ENCODE peak calls at places on chromosomes 16 and 17, in ten cellular contexts. One of them, this sample, is unnamed.
A peak's percentile ranks its signal among the peaks of the same experiment; 100 is the strongest.

GRCh38 chr16:89104303-89104702 is 10.7 kb downstream of the ACSF3 start:
- DNase-seq in HT-29: no peak
- DNase-seq in breast epithelium: no peak
- DNase-seq in stimulated activated CD8-positive, alpha-beta memory T cell treated with anti-CD3 and anti-CD28 coated beads, Interleukin-7, amount 100 ng/mL, for 1 hour: no peak
- DNase-seq in stimulated activated CD4-positive, alpha-beta T cell treated with anti-CD3 and anti-CD28 coated beads, TNF-alpha, amount 100 ng/mL, for 1 hour: no peak
- DNase-seq in psoas muscle: no peak
- DNase-seq in mucosa of descending colon: no peak
- DNase-seq in mucosa of gallbladder: no peak
- DNase-seq in GM04504: no peak
- DNase-seq in activated CD4-positive, alpha-beta T cell treated with anti-CD3 and anti-CD28 coated beads, Interleukin-2, amount 50 U/mL, for 48 hours: no peak
- DNase-seq in this sample: no peak

GRCh38 chr17:60439501-60439900 is 17.2 kb downstream of the CHCT1 start:
- DNase-seq in HT-29: no peak
- DNase-seq in breast epithelium: no peak
- DNase-seq in stimulated activated CD8-positive, alpha-beta memory T cell treated with anti-CD3 and anti-CD28 coated beads, Interleukin-7, amount 100 ng/mL, for 1 hour: no peak
- DNase-seq in stimulated activated CD4-positive, alpha-beta T cell treated with anti-CD3 and anti-CD28 coated beads, TNF-alpha, amount 100 ng/mL, for 1 hour: no peak
- DNase-seq in psoas muscle: no peak
- DNase-seq in mucosa of descending colon: no peak
- DNase-seq in mucosa of gallbladder: no peak
- DNase-seq in GM04504: no peak
- DNase-seq in activated CD4-positive, alpha-beta T cell treated with anti-CD3 and anti-CD28 coated beads, Interleukin-2, amount 50 U/mL, for 48 hours: no peak
- DNase-seq in this sample: no peak

GRCh38 chr17:63702223-63702577 is 2.3 kb upstream of the LIMD2 start:
- DNase-seq in HT-29: no peak
- DNase-seq in breast epithelium: no peak
- DNase-seq in stimulated activated CD8-positive, alpha-beta memory T cell treated with anti-CD3 and anti-CD28 coated beads, Interleukin-7, amount 100 ng/mL, for 1 hour: no peak
- DNase-seq in stimulated activated CD4-positive, alpha-beta T cell treated with anti-CD3 and anti-CD28 coated beads, TNF-alpha, amount 100 ng/mL, for 1 hour: peak; percentile 39
- DNase-seq in psoas muscle: no peak
- DNase-seq in mucosa of descending colon: peak; percentile 53
- DNase-seq in mucosa of gallbladder: no peak
- DNase-seq in GM04504: no peak
- DNase-seq in activated CD4-positive, alpha-beta T cell treated with anti-CD3 and anti-CD28 coated beads, Interleukin-2, amount 50 U/mL, for 48 hours: peak; percentile 67
- DNase-seq in this sample: no peak

GRCh38 chr17:48871551-48872351 is 20.8 kb upstream of the ATP5MC1 start:
- DNase-seq in HT-29: peak; percentile 82
- DNase-seq in breast epithelium: no peak
- DNase-seq in stimulated activated CD8-positive, alpha-beta memory T cell treated with anti-CD3 and anti-CD28 coated beads, Interleukin-7, amount 100 ng/mL, for 1 hour: no peak
- DNase-seq in stimulated activated CD4-positive, alpha-beta T cell treated with anti-CD3 and anti-CD28 coated beads, TNF-alpha, amount 100 ng/mL, for 1 hour: no peak
- DNase-seq in psoas muscle: no peak
- DNase-seq in mucosa of descending colon: peak; percentile 84
- DNase-seq in mucosa of gallbladder: peak; percentile 76
- DNase-seq in GM04504: no peak
- DNase-seq in activated CD4-positive, alpha-beta T cell treated with anti-CD3 and anti-CD28 coated beads, Interleukin-2, amount 50 U/mL, for 48 hours: no peak
- DNase-seq in this sample: no peak

GRCh38 chr16:68083239-68083781 is 1.9 kb upstream of the NFATC3 start:
- DNase-seq in HT-29: no peak
- DNase-seq in breast epithelium: no peak
- DNase-seq in stimulated activated CD8-positive, alpha-beta memory T cell treated with anti-CD3 and anti-CD28 coated beads, Interleukin-7, amount 100 ng/mL, for 1 hour: no peak
- DNase-seq in stimulated activated CD4-positive, alpha-beta T cell treated with anti-CD3 and anti-CD28 coated beads, TNF-alpha, amount 100 ng/mL, for 1 hour: no peak
- DNase-seq in psoas muscle: no peak
- DNase-seq in mucosa of descending colon: no peak
- DNase-seq in mucosa of gallbladder: no peak
- DNase-seq in GM04504: no peak
- DNase-seq in activated CD4-positive, alpha-beta T cell treated with anti-CD3 and anti-CD28 coated beads, Interleukin-2, amount 50 U/mL, for 48 hours: no peak
- DNase-seq in this sample: no peak

GRCh38 chr16:28572659-28573510 is 19.2 kb downstream of the SGF29 start:
- DNase-seq in HT-29: no peak
- DNase-seq in breast epithelium: no peak
- DNase-seq in stimulated activated CD8-positive, alpha-beta memory T cell treated with anti-CD3 and anti-CD28 coated beads, Interleukin-7, amount 100 ng/mL, for 1 hour: no peak
- DNase-seq in stimulated activated CD4-positive, alpha-beta T cell treated with anti-CD3 and anti-CD28 coated beads, TNF-alpha, amount 100 ng/mL, for 1 hour: no peak
- DNase-seq in psoas muscle: no peak
- DNase-seq in mucosa of descending colon: no peak
- DNase-seq in mucosa of gallbladder: no peak
- DNase-seq in GM04504: no peak
- DNase-seq in activated CD4-positive, alpha-beta T cell treated with anti-CD3 and anti-CD28 coated beads, Interleukin-2, amount 50 U/mL, for 48 hours: no peak
- DNase-seq in this sample: no peak

GRCh38 chr17:21194688-21195087 is 19.3 kb downstream of the TMEM11 start:
- DNase-seq in HT-29: no peak
- DNase-seq in breast epithelium: no peak
- DNase-seq in stimulated activated CD8-positive, alpha-beta memory T cell treated with anti-CD3 and anti-CD28 coated beads, Interleukin-7, amount 100 ng/mL, for 1 hour: no peak
- DNase-seq in stimulated activated CD4-positive, alpha-beta T cell treated with anti-CD3 and anti-CD28 coated beads, TNF-alpha, amount 100 ng/mL, for 1 hour: no peak
- DNase-seq in psoas muscle: peak; percentile 49
- DNase-seq in mucosa of descending colon: no peak
- DNase-seq in mucosa of gallbladder: no peak
- DNase-seq in GM04504: peak; percentile 47
- DNase-seq in activated CD4-positive, alpha-beta T cell treated with anti-CD3 and anti-CD28 coated beads, Interleukin-2, amount 50 U/mL, for 48 hours: no peak
- DNase-seq in this sample: no peak

GRCh38 chr17:31274252-31274651 is 22.8 kb downstream of the OMG start:
- DNase-seq in HT-29: no peak
- DNase-seq in breast epithelium: no peak
- DNase-seq in stimulated activated CD8-positive, alpha-beta memory T cell treated with anti-CD3 and anti-CD28 coated beads, Interleukin-7, amount 100 ng/mL, for 1 hour: no peak
- DNase-seq in stimulated activated CD4-positive, alpha-beta T cell treated with anti-CD3 and anti-CD28 coated beads, TNF-alpha, amount 100 ng/mL, for 1 hour: no peak
- DNase-seq in psoas muscle: no peak
- DNase-seq in mucosa of descending colon: no peak
- DNase-seq in mucosa of gallbladder: no peak
- DNase-seq in GM04504: peak; percentile 60
- DNase-seq in activated CD4-positive, alpha-beta T cell treated with anti-CD3 and anti-CD28 coated beads, Interleukin-2, amount 50 U/mL, for 48 hours: no peak
- DNase-seq in this sample: no peak

GRCh38 chr17:29592850-29593545 is at the start of gene ANKRD13B:
- DNase-seq in HT-29: peak; percentile 13
- DNase-seq in breast epithelium: no peak
- DNase-seq in stimulated activated CD8-positive, alpha-beta memory T cell treated with anti-CD3 and anti-CD28 coated beads, Interleukin-7, amount 100 ng/mL, for 1 hour: no peak
- DNase-seq in stimulated activated CD4-positive, alpha-beta T cell treated with anti-CD3 and anti-CD28 coated beads, TNF-alpha, amount 100 ng/mL, for 1 hour: no peak
- DNase-seq in psoas muscle: peak; percentile 52
- DNase-seq in mucosa of descending colon: peak; percentile 74
- DNase-seq in mucosa of gallbladder: no peak
- DNase-seq in GM04504: no peak
- DNase-seq in activated CD4-positive, alpha-beta T cell treated with anti-CD3 and anti-CD28 coated beads, Interleukin-2, amount 50 U/mL, for 48 hours: peak; percentile 57
- DNase-seq in this sample: no peak

GRCh38 chr17:17080181-17080631 is 37.9 kb downstream of the MPRIP start:
- DNase-seq in HT-29: no peak
- DNase-seq in breast epithelium: peak; percentile 33
- DNase-seq in stimulated activated CD8-positive, alpha-beta memory T cell treated with anti-CD3 and anti-CD28 coated beads, Interleukin-7, amount 100 ng/mL, for 1 hour: no peak
- DNase-seq in stimulated activated CD4-positive, alpha-beta T cell treated with anti-CD3 and anti-CD28 coated beads, TNF-alpha, amount 100 ng/mL, for 1 hour: no peak
- DNase-seq in psoas muscle: no peak
- DNase-seq in mucosa of descending colon: peak; percentile 26
- DNase-seq in mucosa of gallbladder: no peak
- DNase-seq in GM04504: no peak
- DNase-seq in activated CD4-positive, alpha-beta T cell treated with anti-CD3 and anti-CD28 coated beads, Interleukin-2, amount 50 U/mL, for 48 hours: no peak
- DNase-seq in this sample: no peak

GRCh38 chr17:65046236-65046635 is 10.3 kb downstream of the GNA13 start:
- DNase-seq in HT-29: no peak
- DNase-seq in breast epithelium: no peak
- DNase-seq in stimulated activated CD8-positive, alpha-beta memory T cell treated with anti-CD3 and anti-CD28 coated beads, Interleukin-7, amount 100 ng/mL, for 1 hour: no peak
- DNase-seq in stimulated activated CD4-positive, alpha-beta T cell treated with anti-CD3 and anti-CD28 coated beads, TNF-alpha, amount 100 ng/mL, for 1 hour: no peak
- DNase-seq in psoas muscle: no peak
- DNase-seq in mucosa of descending colon: no peak
- DNase-seq in mucosa of gallbladder: no peak
- DNase-seq in GM04504: no peak
- DNase-seq in activated CD4-positive, alpha-beta T cell treated with anti-CD3 and anti-CD28 coated beads, Interleukin-2, amount 50 U/mL, for 48 hours: no peak
- DNase-seq in this sample: no peak

GRCh38 chr16:67504190-67505021 is 21.1 kb upstream of the AGRP start:
- DNase-seq in HT-29: no peak
- DNase-seq in breast epithelium: no peak
- DNase-seq in stimulated activated CD8-positive, alpha-beta memory T cell treated with anti-CD3 and anti-CD28 coated beads, Interleukin-7, amount 100 ng/mL, for 1 hour: no peak
- DNase-seq in stimulated activated CD4-positive, alpha-beta T cell treated with anti-CD3 and anti-CD28 coated beads, TNF-alpha, amount 100 ng/mL, for 1 hour: no peak
- DNase-seq in psoas muscle: peak; percentile 41
- DNase-seq in mucosa of descending colon: peak; percentile 56
- DNase-seq in mucosa of gallbladder: no peak
- DNase-seq in GM04504: no peak
- DNase-seq in activated CD4-positive, alpha-beta T cell treated with anti-CD3 and anti-CD28 coated beads, Interleukin-2, amount 50 U/mL, for 48 hours: no peak
- DNase-seq in this sample: no peak

GRCh38 chr17:71632328-71632727 is 488.5 kb upstream of the SOX9 start:
- DNase-seq in HT-29: peak; percentile 55
- DNase-seq in breast epithelium: no peak
- DNase-seq in stimulated activated CD8-positive, alpha-beta memory T cell treated with anti-CD3 and anti-CD28 coated beads, Interleukin-7, amount 100 ng/mL, for 1 hour: no peak
- DNase-seq in stimulated activated CD4-positive, alpha-beta T cell treated with anti-CD3 and anti-CD28 coated beads, TNF-alpha, amount 100 ng/mL, for 1 hour: no peak
- DNase-seq in psoas muscle: no peak
- DNase-seq in mucosa of descending colon: no peak
- DNase-seq in mucosa of gallbladder: no peak
- DNase-seq in GM04504: no peak
- DNase-seq in activated CD4-positive, alpha-beta T cell treated with anti-CD3 and anti-CD28 coated beads, Interleukin-2, amount 50 U/mL, for 48 hours: no peak
- DNase-seq in this sample: no peak

GRCh38 chr16:86681440-86681838 is 103.1 kb downstream of the FOXL1 start:
- DNase-seq in HT-29: no peak
- DNase-seq in breast epithelium: no peak
- DNase-seq in stimulated activated CD8-positive, alpha-beta memory T cell treated with anti-CD3 and anti-CD28 coated beads, Interleukin-7, amount 100 ng/mL, for 1 hour: no peak
- DNase-seq in stimulated activated CD4-positive, alpha-beta T cell treated with anti-CD3 and anti-CD28 coated beads, TNF-alpha, amount 100 ng/mL, for 1 hour: no peak
- DNase-seq in psoas muscle: peak; percentile 46
- DNase-seq in mucosa of descending colon: no peak
- DNase-seq in mucosa of gallbladder: no peak
- DNase-seq in GM04504: no peak
- DNase-seq in activated CD4-positive, alpha-beta T cell treated with anti-CD3 and anti-CD28 coated beads, Interleukin-2, amount 50 U/mL, for 48 hours: no peak
- DNase-seq in this sample: no peak

GRCh38 chr16:11168386-11169065 is 87.5 kb downstream of the SOCS1 start:
- DNase-seq in HT-29: no peak
- DNase-seq in breast epithelium: no peak
- DNase-seq in stimulated activated CD8-positive, alpha-beta memory T cell treated with anti-CD3 and anti-CD28 coated beads, Interleukin-7, amount 100 ng/mL, for 1 hour: no peak
- DNase-seq in stimulated activated CD4-positive, alpha-beta T cell treated with anti-CD3 and anti-CD28 coated beads, TNF-alpha, amount 100 ng/mL, for 1 hour: no peak
- DNase-seq in psoas muscle: no peak
- DNase-seq in mucosa of descending colon: no peak
- DNase-seq in mucosa of gallbladder: no peak
- DNase-seq in GM04504: no peak
- DNase-seq in activated CD4-positive, alpha-beta T cell treated with anti-CD3 and anti-CD28 coated beads, Interleukin-2, amount 50 U/mL, for 48 hours: no peak
- DNase-seq in this sample: no peak

GRCh38 chr17:58520843-58521430 is 6.5 kb upstream of the MTMR4 start:
- DNase-seq in HT-29: peak; percentile 57
- DNase-seq in breast epithelium: no peak
- DNase-seq in stimulated activated CD8-positive, alpha-beta memory T cell treated with anti-CD3 and anti-CD28 coated beads, Interleukin-7, amount 100 ng/mL, for 1 hour: no peak
- DNase-seq in stimulated activated CD4-positive, alpha-beta T cell treated with anti-CD3 and anti-CD28 coated beads, TNF-alpha, amount 100 ng/mL, for 1 hour: no peak
- DNase-seq in psoas muscle: no peak
- DNase-seq in mucosa of descending colon: no peak
- DNase-seq in mucosa of gallbladder: no peak
- DNase-seq in GM04504: no peak
- DNase-seq in activated CD4-positive, alpha-beta T cell treated with anti-CD3 and anti-CD28 coated beads, Interleukin-2, amount 50 U/mL, for 48 hours: no peak
- DNase-seq in this sample: no peak

GRCh38 chr17:64002658-64003525 is 4.7 kb downstream of the PRR29 start:
- DNase-seq in HT-29: no peak
- DNase-seq in breast epithelium: peak; percentile 46
- DNase-seq in stimulated activated CD8-positive, alpha-beta memory T cell treated with anti-CD3 and anti-CD28 coated beads, Interleukin-7, amount 100 ng/mL, for 1 hour: no peak
- DNase-seq in stimulated activated CD4-positive, alpha-beta T cell treated with anti-CD3 and anti-CD28 coated beads, TNF-alpha, amount 100 ng/mL, for 1 hour: no peak
- DNase-seq in psoas muscle: no peak
- DNase-seq in mucosa of descending colon: no peak
- DNase-seq in mucosa of gallbladder: no peak
- DNase-seq in GM04504: no peak
- DNase-seq in activated CD4-positive, alpha-beta T cell treated with anti-CD3 and anti-CD28 coated beads, Interleukin-2, amount 50 U/mL, for 48 hours: no peak
- DNase-seq in this sample: no peak

GRCh38 chr16:3876695-3877094 is 3.8 kb downstream of the CREBBP start:
- DNase-seq in HT-29: no peak
- DNase-seq in breast epithelium: no peak
- DNase-seq in stimulated activated CD8-positive, alpha-beta memory T cell treated with anti-CD3 and anti-CD28 coated beads, Interleukin-7, amount 100 ng/mL, for 1 hour: no peak
- DNase-seq in stimulated activated CD4-positive, alpha-beta T cell treated with anti-CD3 and anti-CD28 coated beads, TNF-alpha, amount 100 ng/mL, for 1 hour: no peak
- DNase-seq in psoas muscle: no peak
- DNase-seq in mucosa of descending colon: no peak
- DNase-seq in mucosa of gallbladder: no peak
- DNase-seq in GM04504: no peak
- DNase-seq in activated CD4-positive, alpha-beta T cell treated with anti-CD3 and anti-CD28 coated beads, Interleukin-2, amount 50 U/mL, for 48 hours: no peak
- DNase-seq in this sample: peak; percentile 35

GRCh38 chr17:40903129-40903847 is 18.2 kb upstream of the KRT20 start:
- DNase-seq in HT-29: peak; percentile 88
- DNase-seq in breast epithelium: no peak
- DNase-seq in stimulated activated CD8-positive, alpha-beta memory T cell treated with anti-CD3 and anti-CD28 coated beads, Interleukin-7, amount 100 ng/mL, for 1 hour: no peak
- DNase-seq in stimulated activated CD4-positive, alpha-beta T cell treated with anti-CD3 and anti-CD28 coated beads, TNF-alpha, amount 100 ng/mL, for 1 hour: no peak
- DNase-seq in psoas muscle: no peak
- DNase-seq in mucosa of descending colon: peak; percentile 54
- DNase-seq in mucosa of gallbladder: peak; percentile 70
- DNase-seq in GM04504: peak; percentile 32
- DNase-seq in activated CD4-positive, alpha-beta T cell treated with anti-CD3 and anti-CD28 coated beads, Interleukin-2, amount 50 U/mL, for 48 hours: no peak
- DNase-seq in this sample: peak; percentile 51

GRCh38 chr17:46013502-46014165 is 14.6 kb downstream of the STH start:
- DNase-seq in HT-29: no peak
- DNase-seq in breast epithelium: no peak
- DNase-seq in stimulated activated CD8-positive, alpha-beta memory T cell treated with anti-CD3 and anti-CD28 coated beads, Interleukin-7, amount 100 ng/mL, for 1 hour: no peak
- DNase-seq in stimulated activated CD4-positive, alpha-beta T cell treated with anti-CD3 and anti-CD28 coated beads, TNF-alpha, amount 100 ng/mL, for 1 hour: no peak
- DNase-seq in psoas muscle: no peak
- DNase-seq in mucosa of descending colon: no peak
- DNase-seq in mucosa of gallbladder: no peak
- DNase-seq in GM04504: peak; percentile 65
- DNase-seq in activated CD4-positive, alpha-beta T cell treated with anti-CD3 and anti-CD28 coated beads, Interleukin-2, amount 50 U/mL, for 48 hours: no peak
- DNase-seq in this sample: no peak

GRCh38 chr16:12063004-12063395 is 86.5 kb downstream of the SNX29 start:
- DNase-seq in HT-29: no peak
- DNase-seq in breast epithelium: no peak
- DNase-seq in stimulated activated CD8-positive, alpha-beta memory T cell treated with anti-CD3 and anti-CD28 coated beads, Interleukin-7, amount 100 ng/mL, for 1 hour: no peak
- DNase-seq in stimulated activated CD4-positive, alpha-beta T cell treated with anti-CD3 and anti-CD28 coated beads, TNF-alpha, amount 100 ng/mL, for 1 hour: no peak
- DNase-seq in psoas muscle: no peak
- DNase-seq in mucosa of descending colon: no peak
- DNase-seq in mucosa of gallbladder: no peak
- DNase-seq in GM04504: no peak
- DNase-seq in activated CD4-positive, alpha-beta T cell treated with anti-CD3 and anti-CD28 coated beads, Interleukin-2, amount 50 U/mL, for 48 hours: no peak
- DNase-seq in this sample: no peak

GRCh38 chr17:58403312-58403711 is 14.0 kb downstream of the RNF43 start:
- DNase-seq in HT-29: peak; percentile 42
- DNase-seq in breast epithelium: no peak
- DNase-seq in stimulated activated CD8-positive, alpha-beta memory T cell treated with anti-CD3 and anti-CD28 coated beads, Interleukin-7, amount 100 ng/mL, for 1 hour: no peak
- DNase-seq in stimulated activated CD4-positive, alpha-beta T cell treated with anti-CD3 and anti-CD28 coated beads, TNF-alpha, amount 100 ng/mL, for 1 hour: no peak
- DNase-seq in psoas muscle: no peak
- DNase-seq in mucosa of descending colon: no peak
- DNase-seq in mucosa of gallbladder: no peak
- DNase-seq in GM04504: no peak
- DNase-seq in activated CD4-positive, alpha-beta T cell treated with anti-CD3 and anti-CD28 coated beads, Interleukin-2, amount 50 U/mL, for 48 hours: no peak
- DNase-seq in this sample: no peak

GRCh38 chr17:2784864-2785263 is 11.4 kb upstream of the RAP1GAP2 start:
- DNase-seq in HT-29: no peak
- DNase-seq in breast epithelium: no peak
- DNase-seq in stimulated activated CD8-positive, alpha-beta memory T cell treated with anti-CD3 and anti-CD28 coated beads, Interleukin-7, amount 100 ng/mL, for 1 hour: no peak
- DNase-seq in stimulated activated CD4-positive, alpha-beta T cell treated with anti-CD3 and anti-CD28 coated beads, TNF-alpha, amount 100 ng/mL, for 1 hour: no peak
- DNase-seq in psoas muscle: no peak
- DNase-seq in mucosa of descending colon: no peak
- DNase-seq in mucosa of gallbladder: no peak
- DNase-seq in GM04504: no peak
- DNase-seq in activated CD4-positive, alpha-beta T cell treated with anti-CD3 and anti-CD28 coated beads, Interleukin-2, amount 50 U/mL, for 48 hours: no peak
- DNase-seq in this sample: no peak

GRCh38 chr17:40541060-40541872 is 24.0 kb downstream of the CCR7 start:
- DNase-seq in HT-29: peak; percentile 46
- DNase-seq in breast epithelium: peak; percentile 45
- DNase-seq in stimulated activated CD8-positive, alpha-beta memory T cell treated with anti-CD3 and anti-CD28 coated beads, Interleukin-7, amount 100 ng/mL, for 1 hour: no peak
- DNase-seq in stimulated activated CD4-positive, alpha-beta T cell treated with anti-CD3 and anti-CD28 coated beads, TNF-alpha, amount 100 ng/mL, for 1 hour: no peak
- DNase-seq in psoas muscle: no peak
- DNase-seq in mucosa of descending colon: peak; percentile 32
- DNase-seq in mucosa of gallbladder: no peak
- DNase-seq in GM04504: no peak
- DNase-seq in activated CD4-positive, alpha-beta T cell treated with anti-CD3 and anti-CD28 coated beads, Interleukin-2, amount 50 U/mL, for 48 hours: peak; percentile 72
- DNase-seq in this sample: no peak

GRCh38 chr16:81497690-81498089 is 53.1 kb downstream of the CMIP start:
- DNase-seq in HT-29: no peak
- DNase-seq in breast epithelium: no peak
- DNase-seq in stimulated activated CD8-positive, alpha-beta memory T cell treated with anti-CD3 and anti-CD28 coated beads, Interleukin-7, amount 100 ng/mL, for 1 hour: no peak
- DNase-seq in stimulated activated CD4-positive, alpha-beta T cell treated with anti-CD3 and anti-CD28 coated beads, TNF-alpha, amount 100 ng/mL, for 1 hour: no peak
- DNase-seq in psoas muscle: peak; percentile 17
- DNase-seq in mucosa of descending colon: peak; percentile 46
- DNase-seq in mucosa of gallbladder: no peak
- DNase-seq in GM04504: no peak
- DNase-seq in activated CD4-positive, alpha-beta T cell treated with anti-CD3 and anti-CD28 coated beads, Interleukin-2, amount 50 U/mL, for 48 hours: no peak
- DNase-seq in this sample: no peak

GRCh38 chr17:49969134-49969759 is at the start of gene DLX4:
- DNase-seq in HT-29: no peak
- DNase-seq in breast epithelium: no peak
- DNase-seq in stimulated activated CD8-positive, alpha-beta memory T cell treated with anti-CD3 and anti-CD28 coated beads, Interleukin-7, amount 100 ng/mL, for 1 hour: no peak
- DNase-seq in stimulated activated CD4-positive, alpha-beta T cell treated with anti-CD3 and anti-CD28 coated beads, TNF-alpha, amount 100 ng/mL, for 1 hour: no peak
- DNase-seq in psoas muscle: no peak
- DNase-seq in mucosa of descending colon: no peak
- DNase-seq in mucosa of gallbladder: no peak
- DNase-seq in GM04504: no peak
- DNase-seq in activated CD4-positive, alpha-beta T cell treated with anti-CD3 and anti-CD28 coated beads, Interleukin-2, amount 50 U/mL, for 48 hours: no peak
- DNase-seq in this sample: peak; percentile 94

GRCh38 chr16:28063611-28064061 is at the start of gene GSG1L:
- DNase-seq in HT-29: no peak
- DNase-seq in breast epithelium: no peak
- DNase-seq in stimulated activated CD8-positive, alpha-beta memory T cell treated with anti-CD3 and anti-CD28 coated beads, Interleukin-7, amount 100 ng/mL, for 1 hour: no peak
- DNase-seq in stimulated activated CD4-positive, alpha-beta T cell treated with anti-CD3 and anti-CD28 coated beads, TNF-alpha, amount 100 ng/mL, for 1 hour: no peak
- DNase-seq in psoas muscle: no peak
- DNase-seq in mucosa of descending colon: no peak
- DNase-seq in mucosa of gallbladder: no peak
- DNase-seq in GM04504: no peak
- DNase-seq in activated CD4-positive, alpha-beta T cell treated with anti-CD3 and anti-CD28 coated beads, Interleukin-2, amount 50 U/mL, for 48 hours: no peak
- DNase-seq in this sample: no peak

GRCh38 chr17:66275651-66276050 is 26.8 kb upstream of the PRKCA start:
- DNase-seq in HT-29: peak; percentile 96
- DNase-seq in breast epithelium: no peak
- DNase-seq in stimulated activated CD8-positive, alpha-beta memory T cell treated with anti-CD3 and anti-CD28 coated beads, Interleukin-7, amount 100 ng/mL, for 1 hour: no peak
- DNase-seq in stimulated activated CD4-positive, alpha-beta T cell treated with anti-CD3 and anti-CD28 coated beads, TNF-alpha, amount 100 ng/mL, for 1 hour: no peak
- DNase-seq in psoas muscle: no peak
- DNase-seq in mucosa of descending colon: no peak
- DNase-seq in mucosa of gallbladder: peak; percentile 80
- DNase-seq in GM04504: peak; percentile 75
- DNase-seq in activated CD4-positive, alpha-beta T cell treated with anti-CD3 and anti-CD28 coated beads, Interleukin-2, amount 50 U/mL, for 48 hours: peak; percentile 13
- DNase-seq in this sample: peak; percentile 84